ENCODE peak calls at places on chromosomes 7 and 10, in five cellular contexts. O, F, I, G and R are unnamed samples.

GRCh38 chr10:26810435-26811026 is 50.2 kb downstream of the ABI1 start:
- DNase-seq in O (no peak), F (no peak), I (no peak), G (peak), R (no peak)

GRCh38 chr10:124210263-124210662 is 116.9 kb upstream of the CHST15 start:
- DNase-seq in O (no peak), F (no peak), I (no peak), G (no peak), R (no peak)

GRCh38 chr10:11437391-11438241 is 173.8 kb downstream of the USP6NL start:
- DNase-seq in O (no peak), F (no peak), I (no peak), G (no peak), R (no peak)

GRCh38 chr10:23871211-23871610 is 337.7 kb upstream of the KIAA1217 start:
- DNase-seq in O (peak), F (no peak), I (no peak), G (no peak), R (no peak)

GRCh38 chr7:52648903-52649302 is 386.5 kb upstream of the POM121L12 start:
- DNase-seq in O (no peak), F (no peak), I (no peak), G (no peak), R (no peak)

GRCh38 chr7:54774785-54775740 is 16.1 kb upstream of the SEC61G start:
- DNase-seq in O (peak), F (no peak), I (no peak), G (no peak), R (no peak)

GRCh38 chr10:58963101-58963534 is 213.3 kb upstream of the PHYHIPL start:
- DNase-seq in O (no peak), F (no peak), I (peak), G (peak), R (no peak)

GRCh38 chr7:106120500-106120899 is 8.4 kb upstream of the SYPL1 start:
- DNase-seq in O (no peak), F (no peak), I (no peak), G (no peak), R (no peak)

GRCh38 chr7:149772821-149773425 is 465 bp downstream of the ZNF467 start:
- DNase-seq in O (no peak), F (no peak), I (no peak), G (no peak), R (peak)

GRCh38 chr10:2949948-2950354 is 117.4 kb upstream of the PFKP start:
- DNase-seq in O (peak), F (peak), I (peak), G (peak), R (peak)

GRCh38 chr7:55441668-55442305 is 76.7 kb downstream of the LANCL2 start:
- DNase-seq in O (peak), F (no peak), I (no peak), G (no peak), R (peak)

GRCh38 chr10:76902949-76903348 is 734.7 kb downstream of the KCNMA1 start:
- DNase-seq in O (peak), F (peak), I (no peak), G (peak), R (no peak)

GRCh38 chr7:12358694-12359093 is 45.0 kb downstream of the VWDE start:
- DNase-seq in O (no peak), F (no peak), I (no peak), G (no peak), R (peak)

GRCh38 chr10:132710036-132710686 is 75.8 kb downstream of the NKX6-2 start:
- DNase-seq in O (no peak), F (no peak), I (no peak), G (no peak), R (no peak)

GRCh38 chr7:94396606-94397005 is 1.9 kb downstream of the COL1A2 start:
- DNase-seq in O (peak), F (no peak), I (no peak), G (no peak), R (peak)